ENCODE peak calls at places on chromosomes 12 and 14, in eight cellular contexts. O is germinal center; R is glomerular endothelial cell; Y is NCI-H748 treated with DMSO at 0.1 percent for 48 hours; A is GM06990; X is MG63; L is T-helper 1 cell; Q is activated CD4-positive, alpha-beta T cell treated with anti-CD3 and anti-CD28 coated beads, Interleukin-2, amount 50 U/mL, for 4 hours. U is an unnamed sample.

GRCh38 chr12:24363177-24363754 is 413.8 kb upstream of the SOX5 start:
- DNase-seq in O (no peak), R (no peak), Y (peak), A (no peak), X (no peak), L (no peak), Q (no peak), U (no peak)

GRCh38 chr14:65369560-65369959 is 43.0 kb upstream of the FUT8 start:
- DNase-seq in O (no peak), R (no peak), Y (no peak), A (no peak), X (no peak), L (no peak), Q (no peak), U (no peak)

GRCh38 chr12:18643673-18644072 is 94.1 kb downstream of the PLCZ1 start:
- DNase-seq in O (no peak), R (no peak), Y (no peak), A (no peak), X (no peak), L (no peak), Q (no peak), U (no peak)

GRCh38 chr12:43978546-43978945 is 142.7 kb downstream of the TMEM117 start:
- DNase-seq in O (no peak), R (no peak), Y (no peak), A (no peak), X (no peak), L (no peak), Q (no peak), U (no peak)

GRCh38 chr12:46154221-46154975 is 114.4 kb downstream of the SLC38A1 start:
- DNase-seq in O (no peak), R (no peak), Y (no peak), A (no peak), X (peak), L (no peak), Q (no peak), U (no peak)

GRCh38 chr12:21697829-21698630 is 40.4 kb upstream of the LDHB start:
- DNase-seq in O (no peak), R (no peak), Y (peak), A (no peak), X (no peak), L (no peak), Q (no peak), U (no peak)

GRCh38 chr12:132194556-132194955 is 50.3 kb downstream of the NOC4L start:
- DNase-seq in O (no peak), R (no peak), Y (no peak), A (no peak), X (no peak), L (no peak), Q (no peak), U (no peak)

GRCh38 chr14:100045687-100046344 is 19.4 kb upstream of the EVL start:
- DNase-seq in O (no peak), R (no peak), Y (no peak), A (no peak), X (no peak), L (no peak), Q (no peak), U (no peak)

GRCh38 chr12:65510584-65511050 is 232.1 kb downstream of the MSRB3 start:
- DNase-seq in O (no peak), R (no peak), Y (no peak), A (no peak), X (peak), L (no peak), Q (no peak), U (no peak)